ENCODE peak calls at places on chromosomes 11 and 22, in five cellular contexts. N, B, P, J and R are unnamed samples.

GRCh38 chr22:27377901-27378300 is 423.7 kb downstream of the MN1 start:
- DNase-seq in N (no peak), B (peak; percentile 85), J (no peak), P (peak; percentile 70), R (peak; percentile 95)

GRCh38 chr22:30575011-30575671 is 676 bp upstream of the GAL3ST1 start:
- DNase-seq in B (peak; percentile 73), N (no peak), P (peak; percentile 15), J (no peak), R (peak; percentile 41)

GRCh38 chr11:15873501-15873900 is 482.8 kb downstream of the SOX6 start:
- DNase-seq in B (no peak), J (no peak), N (no peak), P (no peak), R (no peak)

GRCh38 chr11:68113986-68114385 is 7.2 kb downstream of the CHKA start:
- DNase-seq in P (no peak), B (no peak), N (no peak), J (no peak), R (no peak)

GRCh38 chr11:106761240-106761639 is 257.0 kb downstream of the GUCY1A2 start:
- DNase-seq in J (no peak), N (no peak), B (no peak), P (no peak), R (no peak)

GRCh38 chr11:32847511-32847910 is 17.8 kb downstream of the PRRG4 start:
- DNase-seq in B (no peak), P (no peak), J (no peak), N (no peak), R (no peak)

GRCh38 chr22:20441631-20442484 is 4.2 kb upstream of the SCARF2 start:
- DNase-seq in B (no peak), J (no peak), P (no peak), N (no peak), R (no peak)

GRCh38 chr22:29344137-29344536 is 28.6 kb upstream of the RASL10A start:
- DNase-seq in N (no peak), P (peak; percentile 90), B (peak; percentile 74), J (no peak), R (peak; percentile 56)

GRCh38 chr11:122743949-122744876 is 88.7 kb downstream of the UBASH3B start:
- DNase-seq in J (no peak), P (no peak), N (peak; percentile 82), B (no peak), R (no peak)

GRCh38 chr22:26887456-26887855 is 230.1 kb downstream of the MIAT start:
- DNase-seq in P (peak; percentile 97), J (no peak), B (peak; percentile 88), N (no peak), R (no peak)

GRCh38 chr11:116413861-116414260 is 358.9 kb downstream of the BUD13 start:
- DNase-seq in J (no peak), P (no peak), N (no peak), B (no peak), R (no peak)